ENCODE peak calls at places on chromosomes 3 and 15, in five cellular contexts. R is suprapubic skin, D is H54, L is K562, M is SHP77 treated with DMSO at 0.1 percent for 48 hours. G is an unnamed sample.

GRCh38 chr3:158434412-158435038 is 136.5 kb upstream of the MLF1 start:
- DNase-seq in R (no peak), M (peak), L (peak), D (no peak), G (peak)

GRCh38 chr15:79090487-79091203 is at the start of gene RASGRF1:
- DNase-seq in R (no peak), M (no peak), D (no peak), L (no peak), G (peak)

GRCh38 chr3:66555214-66555844 is 54.5 kb upstream of the LRIG1 start:
- DNase-seq in D (no peak), R (no peak), L (no peak), M (no peak), G (no peak)

GRCh38 chr3:138938056-138938876 is 8.7 kb downstream of the FOXL2 start:
- DNase-seq in R (no peak), L (peak), D (no peak), M (no peak), G (no peak)

GRCh38 chr3:125054436-125055164 is 1.2 kb downstream of the HEG1 start:
- DNase-seq in D (peak), M (no peak), L (no peak), R (no peak), G (peak)

GRCh38 chr3:12178091-12178820 is 19.5 kb upstream of the TIMP4 start:
- DNase-seq in D (no peak), M (no peak), L (no peak), R (no peak), G (peak)

GRCh38 chr3:69505770-69506407 is 120.0 kb upstream of the FRMD4B start:
- DNase-seq in L (no peak), D (no peak), M (no peak), R (no peak), G (peak)

GRCh38 chr15:61499371-61499770 is 270.3 kb upstream of the RORA start:
- DNase-seq in D (no peak), L (no peak), R (no peak), M (no peak), G (no peak)

GRCh38 chr3:23685484-23686258 is 120.1 kb upstream of the UBE2E1 start:
- DNase-seq in L (peak), M (peak), D (peak), R (peak), G (no peak)

GRCh38 chr3:30437172-30437571 is 169.2 kb upstream of the TGFBR2 start:
- DNase-seq in L (no peak), M (no peak), R (peak), D (no peak), G (peak)

GRCh38 chr3:72163809-72164634 is 379.1 kb upstream of the PROK2 start:
- DNase-seq in M (no peak), L (peak), D (no peak), R (no peak), G (no peak)

GRCh38 chr3:73625124-73625665 is 454 bp upstream of the PDZRN3 start:
- DNase-seq in L (no peak), M (peak), R (no peak), D (peak), G (peak)

GRCh38 chr15:29821416-29822099 is 710 bp downstream of the TJP1 start:
- DNase-seq in L (peak), R (peak), D (peak), M (peak), G (peak)

GRCh38 chr3:55522077-55522476 is 35.0 kb upstream of the WNT5A start:
- DNase-seq in D (no peak), L (no peak), M (no peak), R (no peak), G (no peak)

GRCh38 chr3:25289663-25290062 is 138.4 kb upstream of the RARB start:
- DNase-seq in R (no peak), M (no peak), D (no peak), L (no peak), G (no peak)

GRCh38 chr3:46699846-46700523 is 1.2 kb upstream of the TMIE start:
- DNase-seq in L (no peak), D (no peak), R (no peak), M (no peak), G (no peak)

GRCh38 chr3:116966649-116967048 is 257.1 kb downstream of the TUSC7 start:
- DNase-seq in D (no peak), R (no peak), M (no peak), L (no peak), G (no peak)

GRCh38 chr3:126550488-126551051 is 8.2 kb downstream of the C3orf22 start:
- DNase-seq in R (peak), L (no peak), D (no peak), M (no peak), G (no peak)

GRCh38 chr3:46162975-46163550 is 45.0 kb downstream of the CCR1 start:
- DNase-seq in R (no peak), L (no peak), M (no peak), D (no peak), G (no peak)

GRCh38 chr3:28677581-28677980 is 329.0 kb upstream of the AZI2 start:
- DNase-seq in R (no peak), M (no peak), L (no peak), D (no peak), G (no peak)

GRCh38 chr15:86863226-86863915 is 783.7 kb downstream of the AGBL1 start:
- DNase-seq in M (no peak), D (no peak), L (no peak), R (no peak), G (peak)

GRCh38 chr3:150158974-150159625 is 188.4 kb upstream of the PFN2 start:
- DNase-seq in M (no peak), D (no peak), R (no peak), L (no peak), G (peak)

GRCh38 chr15:29440541-29440940 is 170.9 kb upstream of the NSMCE3 start:
- DNase-seq in D (no peak), R (no peak), L (no peak), M (no peak), G (no peak)

GRCh38 chr15:80679167-80679804 is 15.8 kb upstream of the ABHD17C start:
- DNase-seq in L (no peak), M (no peak), D (no peak), R (no peak), G (no peak)

GRCh38 chr15:71116942-71117341 is 1.7 kb downstream of the THSD4 start:
- DNase-seq in L (no peak), R (no peak), D (no peak), M (no peak), G (no peak)

GRCh38 chr15:40382580-40383456 is at the start of gene KNSTRN:
- DNase-seq in R (peak), L (peak), M (peak), D (peak), G (peak)

GRCh38 chr3:9279959-9280358 is 30.5 kb upstream of the SRGAP3 start:
- DNase-seq in L (no peak), M (no peak), D (peak), R (no peak), G (no peak)

GRCh38 chr15:89761009-89761831 is 10.2 kb upstream of the MESP1 start:
- DNase-seq in R (no peak), L (no peak), M (no peak), D (no peak), G (no peak)

GRCh38 chr15:78063966-78064365 is 13.5 kb downstream of the TBC1D2B start:
- DNase-seq in R (no peak), L (no peak), M (no peak), D (no peak), G (peak)

GRCh38 chr3:29576181-29576580 is 295.3 kb downstream of the RBMS3 start:
- DNase-seq in D (no peak), R (no peak), L (no peak), M (no peak), G (no peak)

GRCh38 chr3:158532099-158532734 is 38.8 kb upstream of the MLF1 start:
- DNase-seq in L (peak), D (no peak), R (no peak), M (no peak), G (peak)

GRCh38 chr3:52248816-52249547 is 3.4 kb downstream of the PPM1M start:
- DNase-seq in M (no peak), R (no peak), L (no peak), D (no peak), G (no peak)

GRCh38 chr3:55207744-55208143 is 279.4 kb downstream of the WNT5A start:
- DNase-seq in D (no peak), L (no peak), R (no peak), M (no peak), G (no peak)

GRCh38 chr15:93997071-93997658 is 234.2 kb upstream of the MCTP2 start:
- DNase-seq in R (no peak), D (no peak), L (peak), M (peak), G (peak)

GRCh38 chr3:100796556-100796955 is 87.3 kb downstream of the TFG start:
- DNase-seq in L (no peak), R (no peak), M (no peak), D (no peak), G (peak)